ENCODE peak calls at places on chromosomes 16 and 17, in four cellular contexts. H, E, Z and J are unnamed samples.
A peak's percentile ranks its signal among the peaks of the same experiment; 100 is the strongest.

GRCh38 chr16:18931756-18932155 is 5.5 kb upstream of the SMG1 start:
- DNase-seq in H (no peak), E (peak; percentile 81), Z (no peak), J (peak; percentile 20)

GRCh38 chr16:9489823-9490467 is 398.5 kb downstream of the HAPSTR1 start:
- DNase-seq in H (no peak), E (peak; percentile 63), Z (no peak), J (no peak)

GRCh38 chr16:8623634-8624033 is 2.1 kb downstream of the METTL22 start:
- DNase-seq in H (no peak), E (no peak), Z (no peak), J (no peak)

GRCh38 chr16:68760671-68761275 is 23.7 kb downstream of the CDH1 start:
- DNase-seq in H (no peak), E (no peak), Z (peak; percentile 74), J (peak; percentile 62)

GRCh38 chr17:39702901-39703893 is 3.3 kb downstream of the ERBB2 start:
- DNase-seq in H (no peak), E (peak; percentile 60), Z (peak; percentile 76), J (peak; percentile 80)

GRCh38 chr17:79862771-79863440 is 23.7 kb upstream of the CBX4 start:
- DNase-seq in H (no peak), E (peak; percentile 38), Z (no peak), J (no peak)

GRCh38 chr17:4833941-4834501 is 881 bp downstream of the MINK1 start:
- DNase-seq in H (no peak), E (no peak), Z (no peak), J (no peak)

GRCh38 chr17:73103661-73104335 is 11.3 kb upstream of the SLC39A11 start:
- DNase-seq in H (no peak), E (no peak), Z (no peak), J (no peak)

GRCh38 chr16:49590166-49590871 is 216.7 kb downstream of the C16orf78 start:
- DNase-seq in H (no peak), E (no peak), Z (no peak), J (no peak)

GRCh38 chr17:12545877-12546513 is 119.7 kb upstream of the MYOCD start:
- DNase-seq in H (no peak), E (no peak), Z (peak; percentile 62), J (peak; percentile 33)

GRCh38 chr16:30091474-30092372 is at the start of gene TBX6:
- DNase-seq in H (peak; percentile 91), E (peak; percentile 96), Z (peak; percentile 93), J (peak; percentile 97)

GRCh38 chr16:14669776-14670175 is 24.3 kb downstream of the PLA2G10 start:
- DNase-seq in H (no peak), E (no peak), Z (no peak), J (no peak)

GRCh38 chr17:75683467-75684041 is 16.4 kb downstream of the SAP30BP start:
- DNase-seq in H (no peak), E (no peak), Z (no peak), J (no peak)

GRCh38 chr17:12918132-12918531 is 99.7 kb downstream of the ELAC2 start:
- DNase-seq in H (no peak), E (no peak), Z (no peak), J (no peak)

GRCh38 chr17:67425571-67426160 is 48.6 kb downstream of the PITPNC1 start:
- DNase-seq in H (no peak), E (no peak), Z (no peak), J (no peak)

GRCh38 chr17:74751210-74751529 is 2.7 kb downstream of the NHERF1 start:
- DNase-seq in H (no peak), E (no peak), Z (no peak), J (no peak)

GRCh38 chr17:42354956-42355843 is 33.0 kb downstream of the STAT3 start:
- DNase-seq in H (no peak), E (no peak), Z (no peak), J (no peak)

GRCh38 chr17:66446419-66446818 is 144.0 kb downstream of the PRKCA start:
- DNase-seq in H (no peak), E (no peak), Z (no peak), J (no peak)

GRCh38 chr16:66714062-66714461 is 17.5 kb upstream of the CMTM4 start:
- DNase-seq in H (no peak), E (no peak), Z (no peak), J (no peak)

GRCh38 chr17:57733085-57733484 is 12.0 kb downstream of the CCDC182 start:
- DNase-seq in H (no peak), E (no peak), Z (no peak), J (no peak)

GRCh38 chr17:57737450-57737849 is 7.6 kb downstream of the CCDC182 start:
- DNase-seq in H (no peak), E (no peak), Z (no peak), J (no peak)

GRCh38 chr17:57732062-57732461 is 13.0 kb downstream of the CCDC182 start:
- DNase-seq in H (no peak), E (no peak), Z (no peak), J (no peak)

GRCh38 chr17:57735230-57735629 is 9.9 kb downstream of the CCDC182 start:
- DNase-seq in H (no peak), E (no peak), Z (no peak), J (no peak)

DNA sequence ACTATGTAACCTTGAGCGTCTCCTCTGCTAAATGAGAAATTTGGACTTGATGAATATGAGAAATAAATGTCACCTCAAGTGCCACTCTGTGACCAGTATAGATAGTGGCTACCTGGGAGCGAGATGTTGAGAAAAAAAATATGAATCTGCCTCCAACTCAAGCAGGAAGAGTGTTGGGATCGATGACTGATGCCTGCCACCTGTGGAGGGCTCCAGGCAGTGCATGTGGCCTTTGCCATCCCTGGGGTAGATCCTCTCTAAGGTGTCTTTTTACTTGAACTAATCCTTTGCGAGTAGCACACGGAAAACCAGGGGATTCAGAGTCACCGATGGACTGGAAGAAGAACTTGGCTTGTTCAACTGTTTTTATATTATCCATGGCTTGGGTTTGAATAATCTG is 9.4 kb downstream of the CCDC182 start:
- DNase-seq in H (no peak), E (no peak), Z (no peak), J (peak; percentile 31)
- TF ChIP-seq CTCF in H (no peak), E (no peak), Z (peak; percentile 15), J (peak; percentile 46)

DNA sequence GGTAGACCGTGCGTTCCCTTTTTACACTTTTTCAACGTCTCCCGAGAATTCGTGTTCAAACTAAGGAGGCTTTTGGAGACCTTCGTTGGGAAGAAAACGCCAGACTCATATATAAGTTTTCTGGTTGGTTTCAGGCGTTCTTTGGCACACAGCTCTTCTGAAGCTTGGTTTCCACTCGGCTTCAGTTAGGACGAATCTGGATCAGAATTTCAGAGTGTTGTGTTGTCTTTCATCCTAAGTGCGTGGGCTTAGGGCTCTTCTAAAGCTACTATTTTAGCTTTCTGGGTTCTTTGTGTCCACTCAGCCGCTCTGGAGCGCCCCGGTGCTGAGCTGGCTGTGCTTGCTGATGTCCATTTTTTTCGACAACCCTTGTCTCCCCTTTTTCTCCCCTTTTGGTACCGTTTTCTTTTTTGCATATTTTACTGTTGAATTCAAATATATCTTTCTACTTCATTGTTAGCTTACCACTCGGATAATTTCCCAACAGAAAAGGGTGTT is 1.1 kb downstream of the SRRM2 start:
- DNase-seq in H (no peak), E (no peak), Z (no peak), J (no peak)
- TF ChIP-seq CTCF in H (no peak), E (no peak), Z (peak; percentile 3), J (no peak)

GRCh38 chr17:37829446-37830142 is 84.7 kb upstream of the HNF1B start:
- DNase-seq in H (no peak), E (no peak), Z (no peak), J (peak; percentile 36)
- TF ChIP-seq CTCF in H (no peak), E (no peak), Z (no peak), J (no peak)

GRCh38 chr17:44653954-44654353 is 2.3 kb upstream of the MEIOC start:
- DNase-seq in H (no peak), E (no peak), Z (no peak), J (no peak)

GRCh38 chr17:44651228-44651627 is 5.0 kb upstream of the MEIOC start:
- DNase-seq in H (no peak), E (no peak), Z (no peak), J (no peak)

GRCh38 chr17:44653384-44653783 is 2.9 kb upstream of the MEIOC start:
- DNase-seq in H (no peak), E (no peak), Z (no peak), J (no peak)

GRCh38 chr17:44652727-44653126 is 3.5 kb upstream of the MEIOC start:
- DNase-seq in H (no peak), E (no peak), Z (no peak), J (no peak)

GRCh38 chr17:44655983-44656700 is at the start of gene MEIOC:
- DNase-seq in H (no peak), E (no peak), Z (peak; percentile 73), J (peak; percentile 70)
- TF ChIP-seq CTCF in H (no peak), E (no peak), Z (no peak), J (no peak)

GRCh38 chr16:84543931-84544776 is 39.7 kb upstream of the MEAK7 start:
- DNase-seq in H (peak; percentile 34), E (no peak), Z (no peak), J (no peak)

GRCh38 chr16:84543253-84543652 is 38.8 kb upstream of the MEAK7 start:
- DNase-seq in H (no peak), E (no peak), Z (no peak), J (no peak)

GRCh38 chr16:84546669-84547538 is 42.4 kb upstream of the MEAK7 start:
- DNase-seq in H (no peak), E (no peak), Z (no peak), J (no peak)

GRCh38 chr16:84547539-84548058 is 43.1 kb upstream of the MEAK7 start:
- DNase-seq in H (no peak), E (no peak), Z (no peak), J (no peak)

GRCh38 chr16:84545114-84545737 is 40.8 kb upstream of the MEAK7 start:
- DNase-seq in H (no peak), E (no peak), Z (no peak), J (no peak)
- TF ChIP-seq CTCF in H (no peak), E (no peak), Z (no peak), J (no peak)

DNA sequence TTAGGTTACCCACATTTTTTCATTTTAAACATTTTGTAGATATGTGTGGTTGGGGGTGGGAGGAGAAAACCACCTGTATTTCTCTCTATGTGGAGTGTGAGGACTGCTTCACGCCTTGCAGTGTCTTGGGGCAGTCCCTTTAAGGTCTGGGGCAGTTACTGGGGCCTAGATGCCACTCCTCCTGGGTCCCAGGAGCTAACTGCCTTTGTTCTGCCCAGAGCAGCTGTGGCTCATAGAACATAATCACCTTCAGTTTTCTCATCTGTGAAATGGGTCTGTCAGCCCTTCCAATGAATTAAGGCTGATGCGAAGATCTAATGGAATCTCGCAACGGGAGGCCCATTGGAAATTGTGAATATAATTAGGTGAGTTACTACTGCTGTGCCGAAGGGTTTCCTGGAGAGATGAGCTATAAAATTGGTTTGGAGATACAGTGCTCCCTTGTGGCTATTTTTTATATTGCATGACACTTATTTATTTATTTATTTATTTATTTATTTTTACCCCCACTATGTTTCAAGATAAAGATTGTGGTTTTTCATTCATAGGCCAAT is 22.9 kb downstream of the DHRS7C start:
- DNase-seq in H (no peak), E (no peak), Z (peak; percentile 52), J (peak; percentile 59)
- TF ChIP-seq CTCF in H (no peak), E (peak; percentile 63), Z (peak; percentile 27), J (peak; percentile 13)